ENCODE peak calls at places on chromosome 12, in five cellular contexts. O is activated CD4-positive, alpha-beta T cell treated with anti-CD3 and anti-CD28 coated beads, Interleukin-2, amount 50 U/mL, for 4 hours; B is B cell; A is pancreas; V is pons. Y is an unnamed sample.

GRCh38 chr12:130714591-130715149 is 1.4 kb downstream of the RIMBP2 start:
- DNase-seq in A (no peak), V (no peak), O (no peak), B (no peak), Y (no peak)

GRCh38 chr12:65229441-65229840 is 49.0 kb upstream of the MSRB3 start:
- DNase-seq in V (no peak), A (no peak), O (no peak), B (no peak), Y (peak; percentile 52)

GRCh38 chr12:46089414-46090162 is 99.2 kb upstream of the SCAF11 start:
- DNase-seq in V (no peak), O (no peak), A (no peak), B (peak; percentile 30), Y (no peak)

GRCh38 chr12:560666-561065 is 100.9 kb downstream of the B4GALNT3 start:
- DNase-seq in V (no peak), B (no peak), A (no peak), O (no peak), Y (no peak)

GRCh38 chr12:124441443-124442190 is 125.8 kb downstream of the NCOR2 start:
- DNase-seq in V (no peak), O (no peak), A (no peak), B (no peak), Y (peak; percentile 92)

GRCh38 chr12:88469136-88469535 is 111.1 kb downstream of the KITLG start:
- DNase-seq in V (no peak), B (no peak), O (no peak), A (no peak), Y (no peak)

GRCh38 chr12:11875414-11875935 is 195.3 kb upstream of the BCL2L14 start:
- DNase-seq in B (no peak), A (no peak), V (no peak), O (peak; percentile 7), Y (no peak)

GRCh38 chr12:53726946-53727309 is 324 bp downstream of the CALCOCO1 start:
- DNase-seq in V (peak; percentile 22), B (no peak), A (no peak), O (no peak), Y (no peak)

GRCh38 chr12:5428332-5429221 is 3.3 kb upstream of the NTF3 start:
- DNase-seq in A (no peak), V (peak; percentile 9), B (peak; percentile 43), O (no peak), Y (peak; percentile 52)

GRCh38 chr12:59484575-59484974 is 111.3 kb upstream of the SLC16A7 start:
- DNase-seq in V (no peak), B (peak; percentile 31), O (no peak), A (no peak), Y (no peak)

GRCh38 chr12:11978985-11979384 is 91.8 kb upstream of the BCL2L14 start:
- DNase-seq in B (no peak), A (no peak), O (no peak), V (no peak), Y (peak; percentile 33)